ENCODE peak calls at places on chromosomes 12 and 14, in eight cellular contexts. One of them, this sample, is unnamed.

GRCh38 chr14:50615566-50615965 is 52.5 kb downstream of the SAV1 start:
- DNase-seq in NCI-H1092 treated with DMSO at 0.1 percent for 48 hours: no peak
- DNase-seq in OCI-M1: no peak
- DNase-seq in psoas muscle: no peak
- DNase-seq in RKO: no peak
- DNase-seq in T-helper 2 cell: no peak
- DNase-seq in stimulated activated CD8-positive, alpha-beta memory T cell treated with anti-CD3 and anti-CD28 coated beads, Interleukin-4, amount 100 ng/mL, for 4 hours: no peak
- DNase-seq in fibroblast of lung: no peak
- DNase-seq in this sample: no peak

GRCh38 chr14:39055786-39056474 is 47.1 kb downstream of the SEC23A start:
- DNase-seq in NCI-H1092 treated with DMSO at 0.1 percent for 48 hours: no peak
- DNase-seq in OCI-M1: peak
- DNase-seq in psoas muscle: no peak
- DNase-seq in RKO: no peak
- DNase-seq in T-helper 2 cell: no peak
- DNase-seq in stimulated activated CD8-positive, alpha-beta memory T cell treated with anti-CD3 and anti-CD28 coated beads, Interleukin-4, amount 100 ng/mL, for 4 hours: no peak
- DNase-seq in fibroblast of lung: peak
- DNase-seq in this sample: no peak

GRCh38 chr14:93752980-93753561 is 35.2 kb downstream of the PRIMA1 start:
- DNase-seq in NCI-H1092 treated with DMSO at 0.1 percent for 48 hours: no peak
- DNase-seq in OCI-M1: no peak
- DNase-seq in psoas muscle: no peak
- DNase-seq in RKO: no peak
- DNase-seq in T-helper 2 cell: no peak
- DNase-seq in stimulated activated CD8-positive, alpha-beta memory T cell treated with anti-CD3 and anti-CD28 coated beads, Interleukin-4, amount 100 ng/mL, for 4 hours: no peak
- DNase-seq in fibroblast of lung: no peak
- DNase-seq in this sample: no peak

GRCh38 chr14:91373591-91374245 is 43.9 kb downstream of the CCDC88C start:
- DNase-seq in NCI-H1092 treated with DMSO at 0.1 percent for 48 hours: peak
- DNase-seq in OCI-M1: no peak
- DNase-seq in psoas muscle: no peak
- DNase-seq in RKO: peak
- DNase-seq in T-helper 2 cell: peak
- DNase-seq in stimulated activated CD8-positive, alpha-beta memory T cell treated with anti-CD3 and anti-CD28 coated beads, Interleukin-4, amount 100 ng/mL, for 4 hours: no peak
- DNase-seq in fibroblast of lung: no peak
- DNase-seq in this sample: no peak

GRCh38 chr12:84825149-84825548 is 87.5 kb downstream of the SLC6A15 start:
- DNase-seq in NCI-H1092 treated with DMSO at 0.1 percent for 48 hours: no peak
- DNase-seq in OCI-M1: no peak
- DNase-seq in psoas muscle: no peak
- DNase-seq in RKO: no peak
- DNase-seq in T-helper 2 cell: no peak
- DNase-seq in stimulated activated CD8-positive, alpha-beta memory T cell treated with anti-CD3 and anti-CD28 coated beads, Interleukin-4, amount 100 ng/mL, for 4 hours: no peak
- DNase-seq in fibroblast of lung: no peak
- DNase-seq in this sample: no peak

GRCh38 chr12:52360663-52361271 is 6.5 kb downstream of the KRT85 start:
- DNase-seq in NCI-H1092 treated with DMSO at 0.1 percent for 48 hours: no peak
- DNase-seq in OCI-M1: no peak
- DNase-seq in psoas muscle: no peak
- DNase-seq in RKO: no peak
- DNase-seq in T-helper 2 cell: no peak
- DNase-seq in stimulated activated CD8-positive, alpha-beta memory T cell treated with anti-CD3 and anti-CD28 coated beads, Interleukin-4, amount 100 ng/mL, for 4 hours: no peak
- DNase-seq in fibroblast of lung: no peak
- DNase-seq in this sample: peak

GRCh38 chr12:93892431-93893210 is 215.4 kb downstream of the CRADD start:
- DNase-seq in NCI-H1092 treated with DMSO at 0.1 percent for 48 hours: no peak
- DNase-seq in OCI-M1: no peak
- DNase-seq in psoas muscle: no peak
- DNase-seq in RKO: no peak
- DNase-seq in T-helper 2 cell: no peak
- DNase-seq in stimulated activated CD8-positive, alpha-beta memory T cell treated with anti-CD3 and anti-CD28 coated beads, Interleukin-4, amount 100 ng/mL, for 4 hours: no peak
- DNase-seq in fibroblast of lung: no peak
- DNase-seq in this sample: no peak

GRCh38 chr12:70692681-70693288 is 55.6 kb upstream of the PTPRB start:
- DNase-seq in NCI-H1092 treated with DMSO at 0.1 percent for 48 hours: no peak
- DNase-seq in OCI-M1: peak
- DNase-seq in psoas muscle: no peak
- DNase-seq in RKO: peak
- DNase-seq in T-helper 2 cell: no peak
- DNase-seq in stimulated activated CD8-positive, alpha-beta memory T cell treated with anti-CD3 and anti-CD28 coated beads, Interleukin-4, amount 100 ng/mL, for 4 hours: no peak
- DNase-seq in fibroblast of lung: peak
- DNase-seq in this sample: no peak

GRCh38 chr14:71321556-71322315 is 414.5 kb downstream of the PCNX1 start:
- DNase-seq in NCI-H1092 treated with DMSO at 0.1 percent for 48 hours: peak
- DNase-seq in OCI-M1: peak
- DNase-seq in psoas muscle: no peak
- DNase-seq in RKO: peak
- DNase-seq in T-helper 2 cell: peak
- DNase-seq in stimulated activated CD8-positive, alpha-beta memory T cell treated with anti-CD3 and anti-CD28 coated beads, Interleukin-4, amount 100 ng/mL, for 4 hours: no peak
- DNase-seq in fibroblast of lung: peak
- DNase-seq in this sample: no peak

GRCh38 chr14:104680056-104680805 is 9.2 kb upstream of the INF2 start:
- DNase-seq in NCI-H1092 treated with DMSO at 0.1 percent for 48 hours: no peak
- DNase-seq in OCI-M1: no peak
- DNase-seq in psoas muscle: peak
- DNase-seq in RKO: peak
- DNase-seq in T-helper 2 cell: no peak
- DNase-seq in stimulated activated CD8-positive, alpha-beta memory T cell treated with anti-CD3 and anti-CD28 coated beads, Interleukin-4, amount 100 ng/mL, for 4 hours: no peak
- DNase-seq in fibroblast of lung: peak
- DNase-seq in this sample: no peak

GRCh38 chr12:47616440-47616839 is 89.4 kb downstream of the RPAP3 start:
- DNase-seq in NCI-H1092 treated with DMSO at 0.1 percent for 48 hours: no peak
- DNase-seq in OCI-M1: peak
- DNase-seq in psoas muscle: no peak
- DNase-seq in RKO: peak
- DNase-seq in T-helper 2 cell: no peak
- DNase-seq in stimulated activated CD8-positive, alpha-beta memory T cell treated with anti-CD3 and anti-CD28 coated beads, Interleukin-4, amount 100 ng/mL, for 4 hours: no peak
- DNase-seq in fibroblast of lung: no peak
- DNase-seq in this sample: no peak

GRCh38 chr12:108939594-108939993 is 59.7 kb downstream of the DAO start:
- DNase-seq in NCI-H1092 treated with DMSO at 0.1 percent for 48 hours: no peak
- DNase-seq in OCI-M1: peak
- DNase-seq in psoas muscle: no peak
- DNase-seq in RKO: peak
- DNase-seq in T-helper 2 cell: peak
- DNase-seq in stimulated activated CD8-positive, alpha-beta memory T cell treated with anti-CD3 and anti-CD28 coated beads, Interleukin-4, amount 100 ng/mL, for 4 hours: no peak
- DNase-seq in fibroblast of lung: peak
- DNase-seq in this sample: no peak

GRCh38 chr12:10111451-10111850 is 12.7 kb upstream of the CLEC1A start:
- DNase-seq in NCI-H1092 treated with DMSO at 0.1 percent for 48 hours: no peak
- DNase-seq in OCI-M1: no peak
- DNase-seq in psoas muscle: no peak
- DNase-seq in RKO: no peak
- DNase-seq in T-helper 2 cell: no peak
- DNase-seq in stimulated activated CD8-positive, alpha-beta memory T cell treated with anti-CD3 and anti-CD28 coated beads, Interleukin-4, amount 100 ng/mL, for 4 hours: no peak
- DNase-seq in fibroblast of lung: no peak
- DNase-seq in this sample: no peak

GRCh38 chr12:69430942-69431603 is 39.1 kb upstream of the FRS2 start:
- DNase-seq in NCI-H1092 treated with DMSO at 0.1 percent for 48 hours: no peak
- DNase-seq in OCI-M1: no peak
- DNase-seq in psoas muscle: no peak
- DNase-seq in RKO: no peak
- DNase-seq in T-helper 2 cell: no peak
- DNase-seq in stimulated activated CD8-positive, alpha-beta memory T cell treated with anti-CD3 and anti-CD28 coated beads, Interleukin-4, amount 100 ng/mL, for 4 hours: no peak
- DNase-seq in fibroblast of lung: no peak
- DNase-seq in this sample: no peak

GRCh38 chr14:22433059-22433458 is 156.0 kb downstream of the DAD1 start:
- DNase-seq in NCI-H1092 treated with DMSO at 0.1 percent for 48 hours: no peak
- DNase-seq in OCI-M1: peak
- DNase-seq in psoas muscle: no peak
- DNase-seq in RKO: no peak
- DNase-seq in T-helper 2 cell: no peak
- DNase-seq in stimulated activated CD8-positive, alpha-beta memory T cell treated with anti-CD3 and anti-CD28 coated beads, Interleukin-4, amount 100 ng/mL, for 4 hours: no peak
- DNase-seq in fibroblast of lung: no peak
- DNase-seq in this sample: no peak

GRCh38 chr12:122081108-122081696 is 2.6 kb downstream of the MLXIP start:
- DNase-seq in NCI-H1092 treated with DMSO at 0.1 percent for 48 hours: no peak
- DNase-seq in OCI-M1: peak
- DNase-seq in psoas muscle: no peak
- DNase-seq in RKO: peak
- DNase-seq in T-helper 2 cell: peak
- DNase-seq in stimulated activated CD8-positive, alpha-beta memory T cell treated with anti-CD3 and anti-CD28 coated beads, Interleukin-4, amount 100 ng/mL, for 4 hours: no peak
- DNase-seq in fibroblast of lung: peak
- DNase-seq in this sample: no peak

GRCh38 chr14:90445011-90445410 is 48.2 kb downstream of the CALM1 start:
- DNase-seq in NCI-H1092 treated with DMSO at 0.1 percent for 48 hours: no peak
- DNase-seq in OCI-M1: no peak
- DNase-seq in psoas muscle: no peak
- DNase-seq in RKO: no peak
- DNase-seq in T-helper 2 cell: no peak
- DNase-seq in stimulated activated CD8-positive, alpha-beta memory T cell treated with anti-CD3 and anti-CD28 coated beads, Interleukin-4, amount 100 ng/mL, for 4 hours: no peak
- DNase-seq in fibroblast of lung: no peak
- DNase-seq in this sample: no peak

GRCh38 chr12:52822771-52823510 is 9.0 kb upstream of the KRT4 start:
- DNase-seq in NCI-H1092 treated with DMSO at 0.1 percent for 48 hours: no peak
- DNase-seq in OCI-M1: no peak
- DNase-seq in psoas muscle: no peak
- DNase-seq in RKO: no peak
- DNase-seq in T-helper 2 cell: no peak
- DNase-seq in stimulated activated CD8-positive, alpha-beta memory T cell treated with anti-CD3 and anti-CD28 coated beads, Interleukin-4, amount 100 ng/mL, for 4 hours: no peak
- DNase-seq in fibroblast of lung: no peak
- DNase-seq in this sample: no peak

GRCh38 chr12:22046090-22046967 is at the start of gene CMAS:
- DNase-seq in NCI-H1092 treated with DMSO at 0.1 percent for 48 hours: peak
- DNase-seq in OCI-M1: peak
- DNase-seq in psoas muscle: peak
- DNase-seq in RKO: peak
- DNase-seq in T-helper 2 cell: peak
- DNase-seq in stimulated activated CD8-positive, alpha-beta memory T cell treated with anti-CD3 and anti-CD28 coated beads, Interleukin-4, amount 100 ng/mL, for 4 hours: peak
- DNase-seq in fibroblast of lung: peak
- DNase-seq in this sample: peak

GRCh38 chr14:50783542-50783941 is 47.4 kb downstream of the NIN start:
- DNase-seq in NCI-H1092 treated with DMSO at 0.1 percent for 48 hours: no peak
- DNase-seq in OCI-M1: no peak
- DNase-seq in psoas muscle: no peak
- DNase-seq in RKO: no peak
- DNase-seq in T-helper 2 cell: no peak
- DNase-seq in stimulated activated CD8-positive, alpha-beta memory T cell treated with anti-CD3 and anti-CD28 coated beads, Interleukin-4, amount 100 ng/mL, for 4 hours: no peak
- DNase-seq in fibroblast of lung: no peak
- DNase-seq in this sample: no peak

GRCh38 chr12:7154042-7154441 is 23.9 kb downstream of the CLSTN3 start:
- DNase-seq in NCI-H1092 treated with DMSO at 0.1 percent for 48 hours: no peak
- DNase-seq in OCI-M1: no peak
- DNase-seq in psoas muscle: no peak
- DNase-seq in RKO: no peak
- DNase-seq in T-helper 2 cell: no peak
- DNase-seq in stimulated activated CD8-positive, alpha-beta memory T cell treated with anti-CD3 and anti-CD28 coated beads, Interleukin-4, amount 100 ng/mL, for 4 hours: no peak
- DNase-seq in fibroblast of lung: no peak
- DNase-seq in this sample: no peak

GRCh38 chr12:91098942-91099341 is 12.4 kb downstream of the LUM start:
- DNase-seq in NCI-H1092 treated with DMSO at 0.1 percent for 48 hours: no peak
- DNase-seq in OCI-M1: no peak
- DNase-seq in psoas muscle: no peak
- DNase-seq in RKO: peak
- DNase-seq in T-helper 2 cell: no peak
- DNase-seq in stimulated activated CD8-positive, alpha-beta memory T cell treated with anti-CD3 and anti-CD28 coated beads, Interleukin-4, amount 100 ng/mL, for 4 hours: no peak
- DNase-seq in fibroblast of lung: peak
- DNase-seq in this sample: no peak

GRCh38 chr14:53190938-53191337 is 37.8 kb upstream of the DDHD1 start:
- DNase-seq in NCI-H1092 treated with DMSO at 0.1 percent for 48 hours: no peak
- DNase-seq in OCI-M1: no peak
- DNase-seq in psoas muscle: no peak
- DNase-seq in RKO: no peak
- DNase-seq in T-helper 2 cell: peak
- DNase-seq in stimulated activated CD8-positive, alpha-beta memory T cell treated with anti-CD3 and anti-CD28 coated beads, Interleukin-4, amount 100 ng/mL, for 4 hours: peak
- DNase-seq in fibroblast of lung: peak
- DNase-seq in this sample: no peak

GRCh38 chr14:74801396-74801795 is 38.3 kb downstream of the YLPM1 start:
- DNase-seq in NCI-H1092 treated with DMSO at 0.1 percent for 48 hours: no peak
- DNase-seq in OCI-M1: no peak
- DNase-seq in psoas muscle: no peak
- DNase-seq in RKO: no peak
- DNase-seq in T-helper 2 cell: no peak
- DNase-seq in stimulated activated CD8-positive, alpha-beta memory T cell treated with anti-CD3 and anti-CD28 coated beads, Interleukin-4, amount 100 ng/mL, for 4 hours: no peak
- DNase-seq in fibroblast of lung: no peak
- DNase-seq in this sample: no peak

GRCh38 chr12:132524405-132524804 is 34.5 kb downstream of the FBRSL1 start:
- DNase-seq in NCI-H1092 treated with DMSO at 0.1 percent for 48 hours: no peak
- DNase-seq in OCI-M1: no peak
- DNase-seq in psoas muscle: no peak
- DNase-seq in RKO: no peak
- DNase-seq in T-helper 2 cell: no peak
- DNase-seq in stimulated activated CD8-positive, alpha-beta memory T cell treated with anti-CD3 and anti-CD28 coated beads, Interleukin-4, amount 100 ng/mL, for 4 hours: no peak
- DNase-seq in fibroblast of lung: peak
- DNase-seq in this sample: peak

GRCh38 chr14:104782823-104783170 is 12.8 kb downstream of the AKT1 start:
- DNase-seq in NCI-H1092 treated with DMSO at 0.1 percent for 48 hours: no peak
- DNase-seq in OCI-M1: no peak
- DNase-seq in psoas muscle: no peak
- DNase-seq in RKO: no peak
- DNase-seq in T-helper 2 cell: no peak
- DNase-seq in stimulated activated CD8-positive, alpha-beta memory T cell treated with anti-CD3 and anti-CD28 coated beads, Interleukin-4, amount 100 ng/mL, for 4 hours: no peak
- DNase-seq in fibroblast of lung: no peak
- DNase-seq in this sample: no peak

GRCh38 chr12:87807127-87807526 is 222.1 kb downstream of the C12orf50 start:
- DNase-seq in NCI-H1092 treated with DMSO at 0.1 percent for 48 hours: no peak
- DNase-seq in OCI-M1: peak
- DNase-seq in psoas muscle: no peak
- DNase-seq in RKO: no peak
- DNase-seq in T-helper 2 cell: no peak
- DNase-seq in stimulated activated CD8-positive, alpha-beta memory T cell treated with anti-CD3 and anti-CD28 coated beads, Interleukin-4, amount 100 ng/mL, for 4 hours: no peak
- DNase-seq in fibroblast of lung: no peak
- DNase-seq in this sample: no peak

GRCh38 chr12:16849473-16849872 is 243.5 kb upstream of the LMO3 start:
- DNase-seq in NCI-H1092 treated with DMSO at 0.1 percent for 48 hours: no peak
- DNase-seq in OCI-M1: no peak
- DNase-seq in psoas muscle: no peak
- DNase-seq in RKO: no peak
- DNase-seq in T-helper 2 cell: no peak
- DNase-seq in stimulated activated CD8-positive, alpha-beta memory T cell treated with anti-CD3 and anti-CD28 coated beads, Interleukin-4, amount 100 ng/mL, for 4 hours: no peak
- DNase-seq in fibroblast of lung: no peak
- DNase-seq in this sample: no peak

GRCh38 chr12:122203968-122204828 is 689 bp downstream of the B3GNT4 start:
- DNase-seq in NCI-H1092 treated with DMSO at 0.1 percent for 48 hours: no peak
- DNase-seq in OCI-M1: no peak
- DNase-seq in psoas muscle: no peak
- DNase-seq in RKO: no peak
- DNase-seq in T-helper 2 cell: no peak
- DNase-seq in stimulated activated CD8-positive, alpha-beta memory T cell treated with anti-CD3 and anti-CD28 coated beads, Interleukin-4, amount 100 ng/mL, for 4 hours: no peak
- DNase-seq in fibroblast of lung: no peak
- DNase-seq in this sample: no peak

GRCh38 chr12:1044697-1045096 is 53.7 kb downstream of the ERC1 start:
- DNase-seq in NCI-H1092 treated with DMSO at 0.1 percent for 48 hours: no peak
- DNase-seq in OCI-M1: no peak
- DNase-seq in psoas muscle: no peak
- DNase-seq in RKO: peak
- DNase-seq in T-helper 2 cell: no peak
- DNase-seq in stimulated activated CD8-positive, alpha-beta memory T cell treated with anti-CD3 and anti-CD28 coated beads, Interleukin-4, amount 100 ng/mL, for 4 hours: no peak
- DNase-seq in fibroblast of lung: peak
- DNase-seq in this sample: no peak

GRCh38 chr12:113474635-113475436 is 3.2 kb upstream of the LHX5 start:
- DNase-seq in NCI-H1092 treated with DMSO at 0.1 percent for 48 hours: no peak
- DNase-seq in OCI-M1: no peak
- DNase-seq in psoas muscle: no peak
- DNase-seq in RKO: no peak
- DNase-seq in T-helper 2 cell: no peak
- DNase-seq in stimulated activated CD8-positive, alpha-beta memory T cell treated with anti-CD3 and anti-CD28 coated beads, Interleukin-4, amount 100 ng/mL, for 4 hours: no peak
- DNase-seq in fibroblast of lung: no peak
- DNase-seq in this sample: no peak

GRCh38 chr12:57796996-57797395 is 14.4 kb downstream of the TSFM start:
- DNase-seq in NCI-H1092 treated with DMSO at 0.1 percent for 48 hours: no peak
- DNase-seq in OCI-M1: no peak
- DNase-seq in psoas muscle: no peak
- DNase-seq in RKO: no peak
- DNase-seq in T-helper 2 cell: no peak
- DNase-seq in stimulated activated CD8-positive, alpha-beta memory T cell treated with anti-CD3 and anti-CD28 coated beads, Interleukin-4, amount 100 ng/mL, for 4 hours: no peak
- DNase-seq in fibroblast of lung: no peak
- DNase-seq in this sample: no peak

GRCh38 chr12:22541496-22541895 is 2.8 kb downstream of the C2CD5 start:
- DNase-seq in NCI-H1092 treated with DMSO at 0.1 percent for 48 hours: no peak
- DNase-seq in OCI-M1: no peak
- DNase-seq in psoas muscle: no peak
- DNase-seq in RKO: no peak
- DNase-seq in T-helper 2 cell: no peak
- DNase-seq in stimulated activated CD8-positive, alpha-beta memory T cell treated with anti-CD3 and anti-CD28 coated beads, Interleukin-4, amount 100 ng/mL, for 4 hours: no peak
- DNase-seq in fibroblast of lung: no peak
- DNase-seq in this sample: no peak

GRCh38 chr14:92578511-92578910 is 64.9 kb downstream of the RIN3 start:
- DNase-seq in NCI-H1092 treated with DMSO at 0.1 percent for 48 hours: no peak
- DNase-seq in OCI-M1: no peak
- DNase-seq in psoas muscle: no peak
- DNase-seq in RKO: no peak
- DNase-seq in T-helper 2 cell: no peak
- DNase-seq in stimulated activated CD8-positive, alpha-beta memory T cell treated with anti-CD3 and anti-CD28 coated beads, Interleukin-4, amount 100 ng/mL, for 4 hours: no peak
- DNase-seq in fibroblast of lung: peak
- DNase-seq in this sample: no peak

This sample was measured in RWPE2.